ENCODE peak calls at places on chromosome 18, in six cellular contexts. A, S, V, E, P and N are unnamed samples.

GRCh38 chr18:44771957-44772917 is 91.5 kb downstream of the SETBP1 start:
- DNase-seq in A (no peak), S (no peak), V (no peak), E (peak; percentile 28), P (no peak), N (no peak)

GRCh38 chr18:31041346-31042067 is 1.0 kb downstream of the DSC3 start:
- DNase-seq in A (no peak), S (peak; percentile 23), V (peak; percentile 73), E (no peak), P (no peak), N (no peak)

GRCh38 chr18:80232710-80233109 is 14.6 kb downstream of the PARD6G start:
- DNase-seq in A (no peak), S (peak; percentile 6), V (no peak), E (no peak), P (no peak), N (peak; percentile 25)

GRCh38 chr18:8900552-8900951 is 195.2 kb downstream of the MTCL1 start:
- DNase-seq in A (no peak), S (no peak), V (no peak), E (no peak), P (no peak), N (no peak)

GRCh38 chr18:79954791-79955190 is 3.3 kb upstream of the SLC66A2 start:
- DNase-seq in A (no peak), S (no peak), V (no peak), E (no peak), P (no peak), N (no peak)

GRCh38 chr18:35817604-35818352 is 154.7 kb upstream of the RMP24 start:
- DNase-seq in A (no peak), S (no peak), V (no peak), E (no peak), P (no peak), N (no peak)

GRCh38 chr18:65754121-65754520 is 3.3 kb downstream of the CDH7 start:
- DNase-seq in A (no peak), S (no peak), V (no peak), E (no peak), P (no peak), N (no peak)

GRCh38 chr18:30106356-30106755 is 936.2 kb downstream of the DSC3 start:
- DNase-seq in A (no peak), S (no peak), V (peak; percentile 75), E (no peak), P (no peak), N (no peak)

GRCh38 chr18:55997156-55997561 is 409.2 kb upstream of the TCF4 start:
- DNase-seq in A (peak; percentile 19), S (no peak), V (peak; percentile 72), E (no peak), P (no peak), N (no peak)

GRCh38 chr18:36047521-36047920 is 19.8 kb downstream of the RPRD1A start:
- DNase-seq in A (no peak), S (no peak), V (no peak), E (no peak), P (no peak), N (no peak)

GRCh38 chr18:51668101-51668500 is 470.6 kb upstream of the MEX3C start:
- DNase-seq in A (peak; percentile 17), S (peak; percentile 53), V (peak; percentile 39), E (no peak), P (peak; percentile 1), N (no peak)

GRCh38 chr18:26185267-26185666 is 41.0 kb upstream of the TAF4B start:
- DNase-seq in A (no peak), S (no peak), V (no peak), E (no peak), P (no peak), N (no peak)
- TF ChIP-seq CTCF in A (no peak), S (no peak), V (peak; percentile 17), E (no peak), P (no peak), N (no peak)

GRCh38 chr18:26963292-26963691 is 97.8 kb upstream of the AQP4 start:
- DNase-seq in A (no peak), S (no peak), V (peak; percentile 28), E (no peak), P (no peak), N (no peak)
- TF ChIP-seq CTCF in A (peak; percentile 26), S (no peak), V (peak; percentile 38), E (no peak), P (no peak), N (peak; percentile 22)

DNA sequence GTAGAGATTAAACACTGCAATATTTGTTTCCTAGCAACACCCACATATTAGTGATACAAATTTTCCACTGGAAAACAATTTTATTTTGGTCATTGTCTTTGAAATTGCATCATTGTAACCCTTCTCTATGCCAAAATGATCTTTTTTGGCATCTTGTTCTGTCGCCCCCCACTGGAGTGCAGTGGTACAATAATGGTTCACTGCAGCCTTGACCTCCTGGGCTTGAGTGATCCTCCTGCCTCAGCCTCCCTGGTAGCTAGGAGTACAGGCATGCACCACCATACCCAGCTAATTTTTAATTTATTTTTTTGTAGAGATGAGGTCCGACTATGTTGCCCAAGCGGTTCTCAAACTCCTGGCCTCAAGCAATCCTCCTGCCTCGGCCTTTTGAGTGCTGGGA is 117.4 kb downstream of the PIK3C3 start:
- DNase-seq in A (no peak), S (no peak), V (no peak), E (no peak), P (no peak), N (no peak)
- TF ChIP-seq CTCF in A (no peak), S (no peak), V (no peak), E (peak; percentile 8), P (no peak), N (peak; percentile 10)

DNA sequence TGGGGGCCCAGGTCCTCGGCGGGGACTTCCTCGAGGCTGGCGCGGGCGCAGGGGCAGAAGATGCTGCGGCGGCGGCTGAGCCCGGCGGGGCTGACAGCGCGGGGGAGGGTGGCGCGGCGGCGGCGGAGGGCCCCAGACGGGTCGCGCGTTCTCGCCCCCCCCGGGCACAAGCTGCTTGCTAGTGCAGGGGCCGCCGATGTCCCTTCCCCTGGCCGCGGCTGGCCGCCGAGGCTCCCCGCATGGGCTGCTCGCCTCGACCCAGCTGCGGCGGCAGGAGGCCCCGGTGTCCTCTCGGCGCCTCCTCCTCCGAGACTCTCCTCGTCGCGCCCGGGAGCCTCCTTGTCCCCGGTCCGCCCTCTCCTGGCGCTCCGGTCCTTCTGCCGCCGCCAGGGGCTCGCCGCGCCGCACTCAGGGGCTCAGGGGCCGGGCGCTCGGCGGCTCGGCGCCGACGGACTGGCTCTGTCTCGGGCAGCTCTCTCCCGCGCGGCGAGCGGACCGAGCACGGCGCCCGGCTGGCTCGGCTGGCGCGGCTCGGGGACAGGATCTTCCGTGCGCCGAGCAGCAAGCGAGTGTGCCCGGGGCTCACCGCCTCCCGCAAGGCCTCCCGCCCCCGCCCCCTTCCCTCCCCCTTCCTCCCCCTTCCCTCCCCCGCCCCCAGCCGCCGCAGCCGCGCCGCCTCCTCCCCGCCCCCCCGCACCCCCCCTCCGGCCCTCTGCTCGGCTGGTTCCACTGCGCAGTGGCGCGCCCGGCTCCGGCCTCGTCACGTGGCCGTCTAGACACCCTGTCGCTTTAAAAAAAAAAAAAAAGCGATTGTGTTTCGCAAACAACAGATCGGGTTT is 902 bp upstream of the SMAD7 start:
- DNase-seq in A (peak; percentile 91), S (peak; percentile 87), V (peak; percentile 87), E (peak; percentile 75), P (no peak), N (peak; percentile 81)
- TF ChIP-seq CTCF in A (no peak), S (peak; percentile 21), V (peak; percentile 34), E (peak; percentile 8), P (peak; percentile 48), N (no peak)

DNA sequence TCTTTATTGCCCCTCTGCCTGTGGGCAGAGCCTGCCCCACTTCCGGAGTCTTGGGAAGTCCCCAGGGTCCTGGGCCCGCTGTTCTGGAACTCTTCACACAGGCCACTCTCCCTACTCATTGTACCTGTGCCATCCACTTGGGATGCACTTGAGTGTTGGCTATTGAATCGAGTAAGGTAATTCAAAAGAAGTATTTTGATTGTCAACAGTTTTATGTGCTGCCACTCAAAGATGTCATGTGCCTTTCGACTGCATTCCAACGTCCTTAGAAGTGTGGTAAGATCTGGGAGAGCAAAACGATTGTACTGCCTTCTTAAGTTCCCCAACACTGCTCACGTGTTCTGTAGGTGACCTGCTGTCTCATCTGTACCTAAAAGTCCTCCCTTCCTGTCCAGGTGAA is 77.0 kb upstream of the SMIM21 start:
- DNase-seq in A (no peak), S (no peak), V (no peak), E (no peak), P (no peak), N (no peak)
- TF ChIP-seq CTCF in A (no peak), S (no peak), V (no peak), E (no peak), P (no peak), N (no peak)

DNA sequence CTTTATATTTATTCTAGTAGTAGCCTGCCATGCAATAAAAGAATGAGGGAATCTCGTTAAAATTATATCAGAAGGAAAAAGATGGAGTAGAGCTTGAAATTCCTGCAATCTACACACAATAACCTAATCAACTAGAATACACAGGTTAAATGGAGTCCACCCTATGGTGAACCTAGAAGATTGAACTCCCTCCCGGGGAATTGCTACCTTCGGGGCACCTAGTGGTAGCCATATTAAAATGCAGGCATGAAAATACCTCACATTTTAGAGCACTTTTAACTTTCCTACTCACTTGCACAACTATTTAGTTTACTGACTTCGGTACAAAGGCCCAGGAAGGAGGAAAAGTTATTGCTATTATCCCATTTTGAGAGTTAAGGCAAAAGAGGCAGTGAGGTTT is 174.5 kb downstream of the SS18 start:
- DNase-seq in A (no peak), S (no peak), V (no peak), E (no peak), P (no peak), N (no peak)
- TF ChIP-seq CTCF in A (no peak), S (no peak), V (peak; percentile 15), E (no peak), P (no peak), N (no peak)

GRCh38 chr18:77067315-77068061 is 65.1 kb downstream of the MBP start:
- DNase-seq in A (no peak), S (no peak), V (peak; percentile 89), E (peak; percentile 51), P (no peak), N (no peak)
- TF ChIP-seq CTCF in A (no peak), S (no peak), V (no peak), E (no peak), P (no peak), N (no peak)

DNA sequence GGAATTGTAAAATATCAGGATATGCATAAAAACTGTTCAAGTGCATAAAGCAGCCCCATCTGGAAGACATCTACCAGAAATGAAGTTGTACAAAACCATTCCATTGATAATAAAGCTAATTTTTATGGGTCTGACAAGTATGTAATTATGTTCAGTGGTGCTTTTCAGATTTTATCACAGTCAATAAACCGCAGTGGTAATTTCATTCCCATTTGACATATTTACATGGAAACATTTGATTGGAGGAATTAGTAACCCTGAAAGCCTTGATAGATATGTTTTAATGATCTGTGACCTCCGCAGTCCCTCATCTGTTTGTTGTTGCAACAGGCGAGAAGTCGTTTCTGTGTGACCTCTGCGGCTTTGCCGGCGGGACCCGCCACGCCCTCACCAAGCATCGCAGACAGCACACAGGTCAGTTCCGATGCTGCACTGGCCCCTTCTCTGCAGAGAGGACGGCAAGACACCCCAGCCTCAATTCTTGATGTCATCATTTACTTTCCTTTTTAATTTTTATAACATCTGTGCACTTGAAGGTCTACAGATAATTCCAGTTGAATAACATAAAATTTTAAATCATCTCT is 283.1 kb downstream of the ZNF407 start:
- DNase-seq in A (no peak), S (no peak), V (no peak), E (no peak), P (no peak), N (no peak)
- TF ChIP-seq CTCF in A (no peak), S (no peak), V (no peak), E (no peak), P (no peak), N (no peak)

GRCh38 chr18:32919799-32920198 is 147.0 kb upstream of the KLHL14 start:
- DNase-seq in A (no peak), S (peak; percentile 44), V (peak; percentile 36), E (no peak), P (no peak), N (no peak)
- TF ChIP-seq CTCF in A (no peak), S (peak; percentile 42), V (peak; percentile 52), E (peak; percentile 30), P (peak; percentile 0), N (peak; percentile 50)